ENCODE peak calls at places on chromosomes 16 and 17, in eight cellular contexts. P is BE2C; U is lower leg skin; J is glutamatergic neuron; A is fibroblast of the aortic adventitia; D is activated CD8-positive, alpha-beta T cell treated with anti-CD3 and anti-CD28 coated beads for 36 hours; L is BJ; Y is Peyer's patch. V is an unnamed sample.
A peak's percentile ranks its signal among the peaks of the same experiment; 100 is the strongest.

GRCh38 chr16:66292241-66292935 is 74.1 kb upstream of the CDH5 start:
- DNase-seq in P (no peak), U (no peak), J (no peak), A (no peak), D (no peak), L (no peak), Y (no peak), V (no peak)

GRCh38 chr17:50406578-50406977 is 9.3 kb upstream of the LRRC59 start:
- DNase-seq in P (no peak), U (no peak), J (no peak), A (no peak), D (no peak), L (no peak), Y (no peak), V (no peak)

GRCh38 chr17:6507535-6507934 is 48.8 kb downstream of the PITPNM3 start:
- DNase-seq in P (no peak), U (peak; percentile 56), J (no peak), A (peak; percentile 88), D (no peak), L (peak; percentile 27), Y (no peak), V (peak; percentile 30)

GRCh38 chr17:74415608-74416396 is 16.1 kb upstream of the GPRC5C start:
- DNase-seq in P (no peak), U (no peak), J (no peak), A (no peak), D (no peak), L (no peak), Y (peak; percentile 74), V (no peak)

GRCh38 chr17:79988163-79988971 is 47.3 kb downstream of the TBC1D16 start:
- DNase-seq in P (no peak), U (no peak), J (no peak), A (peak; percentile 80), D (peak; percentile 58), L (no peak), Y (peak; percentile 66), V (peak; percentile 59)

GRCh38 chr16:22736791-22737190 is 77.2 kb upstream of the HS3ST2 start:
- DNase-seq in P (no peak), U (no peak), J (no peak), A (no peak), D (no peak), L (no peak), Y (no peak), V (no peak)

GRCh38 chr17:38958756-38959155 is 8.4 kb downstream of the FBXO47 start:
- DNase-seq in P (no peak), U (no peak), J (no peak), A (peak; percentile 68), D (no peak), L (peak; percentile 46), Y (no peak), V (no peak)

GRCh38 chr16:88634141-88634993 is 4.0 kb upstream of the IL17C start:
- DNase-seq in P (no peak), U (no peak), J (peak; percentile 80), A (peak; percentile 23), D (peak; percentile 81), L (no peak), Y (peak; percentile 69), V (no peak)

GRCh38 chr16:12526521-12526920 is 277.2 kb downstream of the CPPED1 start:
- DNase-seq in P (no peak), U (no peak), J (peak; percentile 36), A (no peak), D (no peak), L (no peak), Y (no peak), V (no peak)

GRCh38 chr17:41061969-41062368 is 2.1 kb upstream of the KRTAP2-3 start:
- DNase-seq in P (no peak), U (no peak), J (no peak), A (peak; percentile 92), D (no peak), L (peak; percentile 99), Y (no peak), V (peak; percentile 67)

GRCh38 chr17:46984341-46984740 is 5.3 kb upstream of the RPRML start:
- DNase-seq in P (no peak), U (no peak), J (peak; percentile 41), A (no peak), D (no peak), L (no peak), Y (no peak), V (no peak)

GRCh38 chr16:88686062-88686438 is 257 bp downstream of the SNAI3 start:
- DNase-seq in P (no peak), U (no peak), J (no peak), A (no peak), D (peak; percentile 48), L (no peak), Y (no peak), V (no peak)

GRCh38 chr17:60425626-60426025 is 3.3 kb downstream of the CHCT1 start:
- DNase-seq in P (no peak), U (no peak), J (no peak), A (no peak), D (no peak), L (no peak), Y (no peak), V (no peak)

GRCh38 chr16:28311913-28312312 is 19.6 kb downstream of the SBK1 start:
- DNase-seq in P (peak; percentile 27), U (no peak), J (no peak), A (no peak), D (peak; percentile 79), L (no peak), Y (no peak), V (no peak)

GRCh38 chr17:74833501-74834361 is 26.0 kb downstream of the GRIN2C start:
- DNase-seq in P (no peak), U (peak; percentile 42), J (peak; percentile 45), A (no peak), D (no peak), L (no peak), Y (no peak), V (no peak)

GRCh38 chr16:6836771-6837170 is 495.9 kb upstream of the RBFOX1 start:
- DNase-seq in P (no peak), U (no peak), J (no peak), A (no peak), D (no peak), L (no peak), Y (no peak), V (no peak)

GRCh38 chr16:68992521-68992920 is 112.9 kb upstream of the HAS3 start:
- DNase-seq in P (no peak), U (no peak), J (no peak), A (peak; percentile 74), D (no peak), L (peak; percentile 19), Y (no peak), V (no peak)

GRCh38 chr16:82070656-82071369 is 35.8 kb downstream of the HSD17B2 start:
- DNase-seq in P (no peak), U (no peak), J (no peak), A (peak; percentile 36), D (no peak), L (peak; percentile 30), Y (no peak), V (peak; percentile 54)

GRCh38 chr16:80606221-80606766 is 65.5 kb downstream of the DYNLRB2 start:
- DNase-seq in P (no peak), U (no peak), J (no peak), A (no peak), D (no peak), L (no peak), Y (no peak), V (no peak)

DNA sequence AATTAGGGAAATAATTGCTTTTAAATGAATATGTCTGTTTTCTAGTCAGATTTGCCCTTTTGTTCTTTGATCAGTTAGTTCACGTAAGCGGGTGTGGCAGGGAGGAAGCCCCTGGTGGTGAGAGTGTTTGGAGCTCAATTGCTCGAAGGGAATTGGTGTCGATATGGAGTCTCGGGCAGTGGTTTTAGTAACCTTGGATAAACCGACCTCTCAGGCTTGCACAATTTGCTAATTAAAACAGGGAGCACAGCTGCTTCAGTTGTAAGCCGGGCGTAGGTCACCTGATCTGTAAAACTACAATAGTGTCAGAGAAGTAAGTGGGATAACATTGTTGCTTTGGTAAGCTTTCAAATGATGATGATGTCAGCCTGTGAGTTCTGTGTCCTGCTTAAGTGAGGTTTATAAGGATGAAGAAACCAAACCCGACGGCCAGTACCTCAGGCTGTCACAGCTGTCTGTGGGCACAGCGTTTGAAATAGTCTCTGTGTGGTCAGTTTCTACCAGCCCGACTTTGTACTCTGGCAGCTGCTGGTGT is 2.9 kb downstream of the ZNF750 start:
- DNase-seq in P (no peak), U (peak; percentile 51), J (no peak), A (no peak), D (no peak), L (no peak), Y (no peak), V (no peak)
- TF ChIP-seq CTCF in P (peak; percentile 31), U (no peak), J (peak; percentile 60), A (peak; percentile 1), D (no peak), L (peak; percentile 6), Y (no peak), V (peak; percentile 13)

DNA sequence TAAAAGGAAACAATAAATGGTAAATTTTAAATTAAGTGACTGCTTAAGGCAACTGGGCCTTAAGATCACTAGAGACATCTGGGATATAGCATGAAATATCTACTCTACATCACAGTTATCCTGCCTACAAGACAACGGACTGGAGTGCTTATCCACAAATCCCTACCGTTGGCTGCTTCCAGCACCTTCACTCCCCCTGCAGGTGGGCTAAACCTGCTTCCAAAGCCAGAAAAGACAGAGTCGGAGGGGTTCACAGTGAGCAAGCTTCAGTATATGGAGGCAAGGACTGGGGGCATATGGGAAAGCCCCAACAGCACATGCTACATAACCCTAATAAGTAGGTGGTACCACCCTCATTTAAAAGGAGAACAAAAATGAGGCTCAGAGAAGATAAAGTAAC is 45.3 kb downstream of the GRIN2A start:
- DNase-seq in P (no peak), U (no peak), J (no peak), A (no peak), D (no peak), L (no peak), Y (no peak), V (no peak)
- TF ChIP-seq CTCF in P (no peak), U (no peak), J (no peak), A (no peak), D (no peak), L (no peak), Y (no peak), V (no peak)

DNA sequence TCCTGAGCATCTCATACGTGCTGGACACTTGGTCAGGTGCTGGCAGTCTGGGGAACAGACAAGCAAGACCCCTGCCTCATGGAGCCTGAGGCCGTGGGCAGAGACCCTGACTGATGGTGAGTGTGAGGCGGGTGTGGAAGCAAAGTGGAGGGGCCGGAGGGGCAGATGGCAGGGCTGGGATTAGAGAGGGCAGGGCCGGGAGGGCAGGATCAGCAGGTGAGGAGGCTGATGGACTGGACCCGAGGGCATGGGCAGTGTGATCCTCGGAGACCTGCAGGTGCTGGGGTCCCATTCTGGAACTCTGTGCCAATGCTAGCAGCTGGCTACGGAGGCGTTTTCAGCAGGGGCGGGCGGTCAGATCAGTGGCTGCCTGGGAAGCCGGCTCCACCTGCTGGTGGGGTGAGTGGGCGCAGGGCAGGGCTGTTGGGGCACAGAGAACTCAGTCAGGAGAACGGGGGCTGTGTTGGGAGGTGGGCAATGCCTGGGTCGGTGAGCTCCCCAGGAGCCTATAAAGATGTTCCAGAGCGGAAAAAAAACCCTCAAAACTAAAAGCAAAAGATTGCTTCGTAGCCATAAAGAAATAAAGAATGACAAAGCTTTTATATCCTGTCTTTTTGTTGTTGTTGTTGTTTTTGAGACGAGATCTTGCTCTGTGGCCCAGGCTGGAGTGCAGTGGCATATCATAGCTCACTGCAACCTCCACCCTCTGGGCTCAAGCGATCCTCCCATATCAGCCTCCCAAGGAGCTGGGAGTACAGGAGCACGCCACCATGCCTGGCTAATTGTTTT is 8.9 kb upstream of the C16orf74 start:
- DNase-seq in P (peak; percentile 40), U (no peak), J (no peak), A (no peak), D (peak; percentile 59), L (no peak), Y (no peak), V (no peak)
- TF ChIP-seq CTCF in P (peak; percentile 56), U (no peak), J (peak; percentile 28), A (peak; percentile 35), D (peak; percentile 57), L (peak; percentile 39), Y (peak; percentile 53), V (peak; percentile 26)

GRCh38 chr16:31455601-31456314 is 3.5 kb upstream of the ARMC5 start:
- DNase-seq in P (peak; percentile 53), U (no peak), J (no peak), A (no peak), D (peak; percentile 62), L (no peak), Y (peak; percentile 44), V (no peak)
- TF ChIP-seq CTCF in P (peak; percentile 57), U (no peak), J (peak; percentile 20), A (peak; percentile 16), D (peak; percentile 43), L (peak; percentile 44), Y (no peak), V (peak; percentile 31)